ENCODE peak calls at places on chromosomes 16 and 17, in nine cellular contexts. One of them, this sample, is unnamed.

GRCh38 chr17:57296231-57296630 is 39.9 kb downstream of the MSI2 start:
- DNase-seq in fibroblast of gingiva: no peak
- DNase-seq in neural crest cell: no peak
- DNase-seq in T-cell: no peak
- DNase-seq in pons: no peak
- DNase-seq in KBM-7: no peak
- DNase-seq in K562: no peak
- DNase-seq in HFFc6: no peak
- DNase-seq in bronchial epithelial cell: no peak
- DNase-seq in this sample: no peak

GRCh38 chr17:9247401-9247938 is 226.2 kb downstream of the NTN1 start:
- DNase-seq in fibroblast of gingiva: no peak
- DNase-seq in neural crest cell: no peak
- DNase-seq in T-cell: no peak
- DNase-seq in pons: peak; percentile 83
- DNase-seq in KBM-7: no peak
- DNase-seq in K562: no peak
- DNase-seq in HFFc6: no peak
- DNase-seq in bronchial epithelial cell: no peak
- DNase-seq in this sample: no peak

GRCh38 chr16:20865420-20866126 is 34.6 kb downstream of the DCUN1D3 start:
- DNase-seq in fibroblast of gingiva: peak; percentile 17
- DNase-seq in neural crest cell: no peak
- DNase-seq in T-cell: no peak
- DNase-seq in pons: no peak
- DNase-seq in KBM-7: no peak
- DNase-seq in K562: no peak
- DNase-seq in HFFc6: peak; percentile 68
- DNase-seq in bronchial epithelial cell: peak; percentile 95
- DNase-seq in this sample: no peak

GRCh38 chr16:14399397-14400284 is 230.4 kb downstream of the PARN start:
- DNase-seq in fibroblast of gingiva: peak; percentile 91
- DNase-seq in neural crest cell: no peak
- DNase-seq in T-cell: no peak
- DNase-seq in pons: peak; percentile 8
- DNase-seq in KBM-7: peak; percentile 14
- DNase-seq in K562: no peak
- DNase-seq in HFFc6: peak; percentile 65
- DNase-seq in bronchial epithelial cell: peak; percentile 59
- DNase-seq in this sample: no peak

GRCh38 chr17:67121317-67121887 is 77.0 kb downstream of the CACNG1 start:
- DNase-seq in fibroblast of gingiva: peak; percentile 55
- DNase-seq in neural crest cell: no peak
- DNase-seq in T-cell: no peak
- DNase-seq in pons: peak; percentile 20
- DNase-seq in KBM-7: no peak
- DNase-seq in K562: no peak
- DNase-seq in HFFc6: no peak
- DNase-seq in bronchial epithelial cell: no peak
- DNase-seq in this sample: no peak

GRCh38 chr16:22188595-22189442 is 17.3 kb upstream of the EEF2K start:
- DNase-seq in fibroblast of gingiva: peak; percentile 88
- DNase-seq in neural crest cell: peak; percentile 47
- DNase-seq in T-cell: peak; percentile 52
- DNase-seq in pons: peak; percentile 84
- DNase-seq in KBM-7: peak; percentile 86
- DNase-seq in K562: peak; percentile 54
- DNase-seq in HFFc6: peak; percentile 82
- DNase-seq in bronchial epithelial cell: peak; percentile 77
- DNase-seq in this sample: peak; percentile 73

GRCh38 chr17:19021622-19022083 is 17.1 kb upstream of the FAM83G start:
- DNase-seq in fibroblast of gingiva: no peak
- DNase-seq in neural crest cell: no peak
- DNase-seq in T-cell: peak; percentile 54
- DNase-seq in pons: no peak
- DNase-seq in KBM-7: peak; percentile 21
- DNase-seq in K562: peak; percentile 63
- DNase-seq in HFFc6: no peak
- DNase-seq in bronchial epithelial cell: no peak
- DNase-seq in this sample: no peak

GRCh38 chr16:89094252-89094901 is 725 bp downstream of the ACSF3 start:
- DNase-seq in fibroblast of gingiva: no peak
- DNase-seq in neural crest cell: no peak
- DNase-seq in T-cell: peak; percentile 31
- DNase-seq in pons: no peak
- DNase-seq in KBM-7: peak; percentile 24
- DNase-seq in K562: no peak
- DNase-seq in HFFc6: peak; percentile 3
- DNase-seq in bronchial epithelial cell: peak; percentile 23
- DNase-seq in this sample: peak; percentile 39

GRCh38 chr17:13306310-13306962 is 288.6 kb upstream of the ELAC2 start:
- DNase-seq in fibroblast of gingiva: peak; percentile 73
- DNase-seq in neural crest cell: peak; percentile 41
- DNase-seq in T-cell: no peak
- DNase-seq in pons: peak; percentile 14
- DNase-seq in KBM-7: peak; percentile 65
- DNase-seq in K562: peak; percentile 24
- DNase-seq in HFFc6: peak; percentile 78
- DNase-seq in bronchial epithelial cell: peak; percentile 23
- DNase-seq in this sample: peak; percentile 8

GRCh38 chr16:11631214-11631613 is 37.0 kb upstream of the SNN start:
- DNase-seq in fibroblast of gingiva: no peak
- DNase-seq in neural crest cell: no peak
- DNase-seq in T-cell: no peak
- DNase-seq in pons: no peak
- DNase-seq in KBM-7: no peak
- DNase-seq in K562: no peak
- DNase-seq in HFFc6: no peak
- DNase-seq in bronchial epithelial cell: no peak
- DNase-seq in this sample: no peak

GRCh38 chr17:410674-411401 is 58.2 kb upstream of the RPH3AL start:
- DNase-seq in fibroblast of gingiva: no peak
- DNase-seq in neural crest cell: no peak
- DNase-seq in T-cell: peak; percentile 62
- DNase-seq in pons: no peak
- DNase-seq in KBM-7: peak; percentile 52
- DNase-seq in K562: peak; percentile 29
- DNase-seq in HFFc6: peak; percentile 13
- DNase-seq in bronchial epithelial cell: no peak
- DNase-seq in this sample: peak; percentile 4

GRCh38 chr16:2842340-2843000 is 12.4 kb downstream of the ZG16B start:
- DNase-seq in fibroblast of gingiva: peak; percentile 14
- DNase-seq in neural crest cell: peak; percentile 32
- DNase-seq in T-cell: peak; percentile 70
- DNase-seq in pons: peak; percentile 28
- DNase-seq in KBM-7: peak; percentile 66
- DNase-seq in K562: peak; percentile 84
- DNase-seq in HFFc6: no peak
- DNase-seq in bronchial epithelial cell: no peak
- DNase-seq in this sample: no peak

GRCh38 chr16:8665529-8665928 is 8.9 kb upstream of the ABAT start:
- DNase-seq in fibroblast of gingiva: no peak
- DNase-seq in neural crest cell: no peak
- DNase-seq in T-cell: no peak
- DNase-seq in pons: no peak
- DNase-seq in KBM-7: no peak
- DNase-seq in K562: no peak
- DNase-seq in HFFc6: no peak
- DNase-seq in bronchial epithelial cell: no peak
- DNase-seq in this sample: no peak

GRCh38 chr17:58096892-58097291 is 13.7 kb downstream of the DYNLL2 start:
- DNase-seq in fibroblast of gingiva: no peak
- DNase-seq in neural crest cell: no peak
- DNase-seq in T-cell: no peak
- DNase-seq in pons: no peak
- DNase-seq in KBM-7: no peak
- DNase-seq in K562: no peak
- DNase-seq in HFFc6: peak; percentile 16
- DNase-seq in bronchial epithelial cell: no peak
- DNase-seq in this sample: no peak

GRCh38 chr17:17938388-17939107 is 33.7 kb downstream of the TOM1L2 start:
- DNase-seq in fibroblast of gingiva: no peak
- DNase-seq in neural crest cell: no peak
- DNase-seq in T-cell: no peak
- DNase-seq in pons: peak; percentile 14
- DNase-seq in KBM-7: no peak
- DNase-seq in K562: no peak
- DNase-seq in HFFc6: no peak
- DNase-seq in bronchial epithelial cell: peak; percentile 85
- DNase-seq in this sample: no peak

GRCh38 chr17:80838381-80839345 is 153.0 kb upstream of the CHMP6 start:
- DNase-seq in fibroblast of gingiva: no peak
- DNase-seq in neural crest cell: no peak
- DNase-seq in T-cell: no peak
- DNase-seq in pons: no peak
- DNase-seq in KBM-7: no peak
- DNase-seq in K562: no peak
- DNase-seq in HFFc6: no peak
- DNase-seq in bronchial epithelial cell: no peak
- DNase-seq in this sample: no peak

GRCh38 chr16:84970447-84971127 is 40.7 kb downstream of the ZDHHC7 start:
- DNase-seq in fibroblast of gingiva: peak; percentile 63
- DNase-seq in neural crest cell: peak; percentile 79
- DNase-seq in T-cell: peak; percentile 77
- DNase-seq in pons: peak; percentile 65
- DNase-seq in KBM-7: peak; percentile 87
- DNase-seq in K562: peak; percentile 86
- DNase-seq in HFFc6: peak; percentile 49
- DNase-seq in bronchial epithelial cell: peak; percentile 59
- DNase-seq in this sample: peak; percentile 63

GRCh38 chr16:80682435-80683070 is 121.8 kb downstream of the CDYL2 start:
- DNase-seq in fibroblast of gingiva: no peak
- DNase-seq in neural crest cell: no peak
- DNase-seq in T-cell: no peak
- DNase-seq in pons: no peak
- DNase-seq in KBM-7: no peak
- DNase-seq in K562: no peak
- DNase-seq in HFFc6: peak; percentile 76
- DNase-seq in bronchial epithelial cell: peak; percentile 73
- DNase-seq in this sample: no peak

GRCh38 chr16:70430667-70431536 is 8.0 kb downstream of the ST3GAL2 start:
- DNase-seq in fibroblast of gingiva: no peak
- DNase-seq in neural crest cell: no peak
- DNase-seq in T-cell: peak; percentile 57
- DNase-seq in pons: no peak
- DNase-seq in KBM-7: peak; percentile 83
- DNase-seq in K562: peak; percentile 75
- DNase-seq in HFFc6: no peak
- DNase-seq in bronchial epithelial cell: peak; percentile 29
- DNase-seq in this sample: peak; percentile 65

GRCh38 chr17:40111221-40112128 is 10.3 kb upstream of the MSL1 start:
- DNase-seq in fibroblast of gingiva: peak; percentile 79
- DNase-seq in neural crest cell: peak; percentile 64
- DNase-seq in T-cell: peak; percentile 62
- DNase-seq in pons: peak; percentile 95
- DNase-seq in KBM-7: peak; percentile 94
- DNase-seq in K562: peak; percentile 91
- DNase-seq in HFFc6: peak; percentile 82
- DNase-seq in bronchial epithelial cell: peak; percentile 77
- DNase-seq in this sample: peak; percentile 92

GRCh38 chr17:21357696-21358095 is 18.5 kb upstream of the KCNJ12 start:
- DNase-seq in fibroblast of gingiva: no peak
- DNase-seq in neural crest cell: no peak
- DNase-seq in T-cell: no peak
- DNase-seq in pons: no peak
- DNase-seq in KBM-7: no peak
- DNase-seq in K562: no peak
- DNase-seq in HFFc6: no peak
- DNase-seq in bronchial epithelial cell: no peak
- DNase-seq in this sample: no peak

GRCh38 chr17:58702708-58703107 is 10.3 kb downstream of the RAD51C start:
- DNase-seq in fibroblast of gingiva: no peak
- DNase-seq in neural crest cell: no peak
- DNase-seq in T-cell: no peak
- DNase-seq in pons: no peak
- DNase-seq in KBM-7: no peak
- DNase-seq in K562: no peak
- DNase-seq in HFFc6: no peak
- DNase-seq in bronchial epithelial cell: no peak
- DNase-seq in this sample: no peak

GRCh38 chr17:3879591-3880417 is 13.0 kb downstream of the CAMKK1 start:
- DNase-seq in fibroblast of gingiva: no peak
- DNase-seq in neural crest cell: no peak
- DNase-seq in T-cell: no peak
- DNase-seq in pons: no peak
- DNase-seq in KBM-7: no peak
- DNase-seq in K562: no peak
- DNase-seq in HFFc6: no peak
- DNase-seq in bronchial epithelial cell: no peak
- DNase-seq in this sample: no peak

GRCh38 chr17:42135664-42136653 is 13.4 kb downstream of the HSPB9 start:
- DNase-seq in fibroblast of gingiva: peak; percentile 16
- DNase-seq in neural crest cell: no peak
- DNase-seq in T-cell: no peak
- DNase-seq in pons: peak; percentile 59
- DNase-seq in KBM-7: peak; percentile 62
- DNase-seq in K562: no peak
- DNase-seq in HFFc6: peak; percentile 57
- DNase-seq in bronchial epithelial cell: peak; percentile 88
- DNase-seq in this sample: peak; percentile 46

GRCh38 chr17:80071116-80071980 is 30.0 kb upstream of the GAA start:
- DNase-seq in fibroblast of gingiva: peak; percentile 78
- DNase-seq in neural crest cell: no peak
- DNase-seq in T-cell: no peak
- DNase-seq in pons: peak; percentile 53
- DNase-seq in KBM-7: no peak
- DNase-seq in K562: no peak
- DNase-seq in HFFc6: no peak
- DNase-seq in bronchial epithelial cell: no peak
- DNase-seq in this sample: no peak

GRCh38 chr16:47927330-47927729 is 228.5 kb downstream of the ABCC12 start:
- DNase-seq in fibroblast of gingiva: no peak
- DNase-seq in neural crest cell: no peak
- DNase-seq in T-cell: no peak
- DNase-seq in pons: no peak
- DNase-seq in KBM-7: no peak
- DNase-seq in K562: no peak
- DNase-seq in HFFc6: peak; percentile 57
- DNase-seq in bronchial epithelial cell: peak; percentile 70
- DNase-seq in this sample: no peak

GRCh38 chr17:64420143-64420670 is 28.7 kb upstream of the MILR1 start:
- DNase-seq in fibroblast of gingiva: peak; percentile 71
- DNase-seq in neural crest cell: peak; percentile 17
- DNase-seq in T-cell: no peak
- DNase-seq in pons: peak; percentile 94
- DNase-seq in KBM-7: peak; percentile 80
- DNase-seq in K562: peak; percentile 65
- DNase-seq in HFFc6: peak; percentile 86
- DNase-seq in bronchial epithelial cell: peak; percentile 61
- DNase-seq in this sample: peak; percentile 97

GRCh38 chr16:66650707-66651473 is 45.7 kb downstream of the CMTM4 start:
- DNase-seq in fibroblast of gingiva: peak; percentile 81
- DNase-seq in neural crest cell: peak; percentile 89
- DNase-seq in T-cell: peak; percentile 72
- DNase-seq in pons: peak; percentile 92
- DNase-seq in KBM-7: peak; percentile 90
- DNase-seq in K562: peak; percentile 81
- DNase-seq in HFFc6: peak; percentile 60
- DNase-seq in bronchial epithelial cell: peak; percentile 87
- DNase-seq in this sample: peak; percentile 74

GRCh38 chr16:51408357-51408756 is 257.3 kb upstream of the SALL1 start:
- DNase-seq in fibroblast of gingiva: peak; percentile 12
- DNase-seq in neural crest cell: no peak
- DNase-seq in T-cell: no peak
- DNase-seq in pons: no peak
- DNase-seq in KBM-7: no peak
- DNase-seq in K562: no peak
- DNase-seq in HFFc6: peak; percentile 48
- DNase-seq in bronchial epithelial cell: peak; percentile 86
- DNase-seq in this sample: no peak

GRCh38 chr17:20121359-20122235 is 112.4 kb downstream of the SPECC1 start:
- DNase-seq in fibroblast of gingiva: peak; percentile 39
- DNase-seq in neural crest cell: peak; percentile 72
- DNase-seq in T-cell: peak; percentile 62
- DNase-seq in pons: peak; percentile 94
- DNase-seq in KBM-7: peak; percentile 77
- DNase-seq in K562: peak; percentile 58
- DNase-seq in HFFc6: peak; percentile 35
- DNase-seq in bronchial epithelial cell: peak; percentile 55
- DNase-seq in this sample: peak; percentile 40

GRCh38 chr16:27644165-27644564 is 94.2 kb downstream of the KATNIP start:
- DNase-seq in fibroblast of gingiva: no peak
- DNase-seq in neural crest cell: no peak
- DNase-seq in T-cell: no peak
- DNase-seq in pons: no peak
- DNase-seq in KBM-7: no peak
- DNase-seq in K562: no peak
- DNase-seq in HFFc6: no peak
- DNase-seq in bronchial epithelial cell: no peak
- DNase-seq in this sample: no peak

This sample was measured in AML-193.